ENCODE peak calls at places on chromosomes 2 and 18, in ten cellular contexts. M, Y, T, R, N, P, X, G, V and J are unnamed samples.

GRCh38 chr2:222813177-222813843 is 47.5 kb upstream of the ACSL3 start:
- DNase-seq in M (peak), Y (no peak), T (no peak), R (no peak), N (no peak), P (peak), X (no peak), G (no peak), V (peak), J (no peak)

GRCh38 chr18:51012441-51012840 is 17.6 kb upstream of the SMAD4 start:
- DNase-seq in M (no peak), Y (no peak), T (no peak), R (no peak), N (no peak), P (no peak), X (no peak), G (no peak), V (no peak), J (no peak)

GRCh38 chr2:10414591-10414990 is 33.5 kb downstream of the ODC1 start:
- DNase-seq in M (no peak), Y (no peak), T (no peak), R (no peak), N (no peak), P (no peak), X (no peak), G (no peak), V (no peak), J (no peak)

GRCh38 chr2:45242161-45242741 is 233.0 kb upstream of the SIX2 start:
- DNase-seq in M (no peak), Y (no peak), T (no peak), R (no peak), N (no peak), P (no peak), X (no peak), G (no peak), V (no peak), J (peak)

GRCh38 chr18:47150824-47151366 is 595 bp upstream of the HDHD2 start:
- DNase-seq in M (peak), Y (no peak), T (no peak), R (peak), N (peak), P (no peak), X (peak), G (no peak), V (no peak), J (no peak)

GRCh38 chr18:61261870-61262269 is 71.4 kb upstream of the CDH20 start:
- DNase-seq in M (no peak), Y (no peak), T (no peak), R (no peak), N (no peak), P (no peak), X (no peak), G (no peak), V (no peak), J (no peak)

GRCh38 chr2:200447139-200447855 is 62.6 kb downstream of the KCTD18 start:
- DNase-seq in M (no peak), Y (peak), T (no peak), R (no peak), N (no peak), P (no peak), X (no peak), G (no peak), V (no peak), J (no peak)

GRCh38 chr2:226888971-226889370 is 53.1 kb downstream of the RHBDD1 start:
- DNase-seq in M (no peak), Y (peak), T (no peak), R (no peak), N (no peak), P (no peak), X (no peak), G (no peak), V (no peak), J (no peak)

GRCh38 chr2:110157153-110157793 is 41.7 kb upstream of the MALL start:
- DNase-seq in M (peak), Y (peak), T (no peak), R (no peak), N (no peak), P (no peak), X (no peak), G (peak), V (peak), J (peak)

GRCh38 chr2:74513605-74514367 is 464 bp upstream of the TLX2 start:
- DNase-seq in M (peak), Y (no peak), T (no peak), R (peak), N (peak), P (peak), X (no peak), G (no peak), V (no peak), J (no peak)

GRCh38 chr2:30267161-30267568 is 35.8 kb downstream of the LBH start:
- DNase-seq in M (peak), Y (no peak), T (no peak), R (peak), N (peak), P (peak), X (no peak), G (no peak), V (no peak), J (no peak)